ENCODE peak calls at places on chromosomes 6 and 20, in six cellular contexts. One of them, this sample, is unnamed.
A peak's percentile ranks its signal among the peaks of the same experiment; 100 is the strongest.

GRCh38 chr20:54132612-54133433 is 41.0 kb downstream of the CYP24A1 start:
- DNase-seq in cardiac muscle cell: peak; percentile 42
- DNase-seq in psoas muscle: no peak
- DNase-seq in lung: peak; percentile 52
- DNase-seq in endothelial cell: no peak
- DNase-seq in sigmoid colon: peak; percentile 72
- DNase-seq in this sample: peak; percentile 92

GRCh38 chr20:34240121-34240520 is 1.1 kb upstream of the ASIP start:
- DNase-seq in cardiac muscle cell: no peak
- DNase-seq in psoas muscle: no peak
- DNase-seq in lung: no peak
- DNase-seq in endothelial cell: no peak
- DNase-seq in sigmoid colon: no peak
- DNase-seq in this sample: no peak

GRCh38 chr6:124772733-124773319 is 189.4 kb upstream of the RNF217 start:
- DNase-seq in cardiac muscle cell: peak; percentile 15
- DNase-seq in psoas muscle: no peak
- DNase-seq in lung: no peak
- DNase-seq in endothelial cell: no peak
- DNase-seq in sigmoid colon: no peak
- DNase-seq in this sample: no peak

GRCh38 chr6:27650620-27651370 is 177.9 kb upstream of the ZNF184 start:
- DNase-seq in cardiac muscle cell: peak; percentile 74
- DNase-seq in psoas muscle: no peak
- DNase-seq in lung: no peak
- DNase-seq in endothelial cell: peak; percentile 78
- DNase-seq in sigmoid colon: no peak
- DNase-seq in this sample: peak; percentile 83

GRCh38 chr6:168186438-168186837 is 107.4 kb upstream of the FRMD1 start:
- DNase-seq in cardiac muscle cell: no peak
- DNase-seq in psoas muscle: no peak
- DNase-seq in lung: no peak
- DNase-seq in endothelial cell: no peak
- DNase-seq in sigmoid colon: peak; percentile 40
- DNase-seq in this sample: no peak

GRCh38 chr20:43384321-43384940 is 73.3 kb upstream of the SRSF6 start:
- DNase-seq in cardiac muscle cell: no peak
- DNase-seq in psoas muscle: no peak
- DNase-seq in lung: no peak
- DNase-seq in endothelial cell: no peak
- DNase-seq in sigmoid colon: no peak
- DNase-seq in this sample: no peak

GRCh38 chr6:5941188-5941587 is 65.5 kb downstream of the NRN1 start:
- DNase-seq in cardiac muscle cell: no peak
- DNase-seq in psoas muscle: no peak
- DNase-seq in lung: no peak
- DNase-seq in endothelial cell: no peak
- DNase-seq in sigmoid colon: no peak
- DNase-seq in this sample: no peak

GRCh38 chr6:28794175-28795002 is 129.4 kb downstream of the TRIM27 start:
- DNase-seq in cardiac muscle cell: peak; percentile 72
- DNase-seq in psoas muscle: no peak
- DNase-seq in lung: no peak
- DNase-seq in endothelial cell: no peak
- DNase-seq in sigmoid colon: no peak
- DNase-seq in this sample: no peak

GRCh38 chr20:237479-237878 is 10.4 kb downstream of the DEFB129 start:
- DNase-seq in cardiac muscle cell: no peak
- DNase-seq in psoas muscle: no peak
- DNase-seq in lung: peak; percentile 42
- DNase-seq in endothelial cell: no peak
- DNase-seq in sigmoid colon: no peak
- DNase-seq in this sample: no peak

GRCh38 chr20:3894796-3895195 is 5.6 kb downstream of the PANK2 start:
- DNase-seq in cardiac muscle cell: no peak
- DNase-seq in psoas muscle: no peak
- DNase-seq in lung: no peak
- DNase-seq in endothelial cell: no peak
- DNase-seq in sigmoid colon: no peak
- DNase-seq in this sample: no peak

GRCh38 chr6:49453221-49453620 is 9.8 kb downstream of the MMUT start:
- DNase-seq in cardiac muscle cell: peak; percentile 3
- DNase-seq in psoas muscle: no peak
- DNase-seq in lung: no peak
- DNase-seq in endothelial cell: no peak
- DNase-seq in sigmoid colon: no peak
- DNase-seq in this sample: no peak
- TF ChIP-seq CTCF in cardiac muscle cell: peak; percentile 29
- TF ChIP-seq CTCF in psoas muscle: peak; percentile 16
- TF ChIP-seq CTCF in lung: no peak
- TF ChIP-seq CTCF in endothelial cell: peak; percentile 75
- TF ChIP-seq CTCF in sigmoid colon: no peak
- TF ChIP-seq CTCF in this sample: no peak

DNA sequence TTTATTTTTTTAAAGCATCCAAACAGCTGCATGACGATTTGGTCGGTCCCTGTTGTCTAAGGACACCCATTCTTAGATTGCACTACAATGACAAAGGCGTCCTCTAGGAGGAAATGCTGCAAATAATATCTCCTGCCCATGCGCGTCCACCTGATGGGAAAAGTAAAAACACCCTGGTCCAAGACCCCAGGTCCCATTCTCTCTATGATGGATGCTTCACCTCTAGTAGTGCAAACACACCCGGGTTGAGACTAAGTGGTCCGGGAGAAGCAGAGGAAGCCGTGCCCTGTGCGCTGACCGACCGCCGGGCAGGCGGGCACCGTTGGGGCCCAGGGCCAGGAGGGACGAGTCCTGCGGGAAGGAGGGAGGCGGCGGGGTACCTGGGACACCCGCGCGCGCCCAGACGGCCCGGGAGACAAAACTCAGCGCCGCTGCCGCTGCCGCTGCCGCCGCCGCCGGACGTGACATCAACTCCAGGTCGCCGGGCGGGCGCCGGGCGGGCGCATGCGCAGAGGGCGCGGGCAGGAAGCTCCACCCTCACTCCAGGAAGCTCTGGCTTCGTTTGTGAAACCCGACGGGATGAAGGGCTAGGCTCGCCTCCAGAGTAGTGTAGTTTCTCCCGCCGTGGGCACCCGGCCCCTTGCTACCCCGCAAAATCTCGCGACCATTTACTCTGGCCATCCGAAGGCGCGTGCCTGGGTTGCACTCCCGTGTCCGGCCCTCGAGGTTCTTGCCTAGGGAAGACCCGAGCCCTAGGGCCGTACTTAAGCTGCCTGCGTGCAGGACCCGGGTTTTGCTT is at the start of gene TBC1D7:
- DNase-seq in cardiac muscle cell: peak; percentile 92
- DNase-seq in psoas muscle: peak; percentile 97
- DNase-seq in lung: peak; percentile 93
- DNase-seq in endothelial cell: peak; percentile 94
- DNase-seq in sigmoid colon: peak; percentile 97
- DNase-seq in this sample: peak; percentile 49
- TF ChIP-seq CTCF in cardiac muscle cell: peak; percentile 18
- TF ChIP-seq CTCF in psoas muscle: peak; percentile 20
- TF ChIP-seq CTCF in lung: no peak
- TF ChIP-seq CTCF in endothelial cell: no peak
- TF ChIP-seq CTCF in sigmoid colon: peak; percentile 25
- TF ChIP-seq CTCF in this sample: no peak

GRCh38 chr20:57716202-57716601 is 6.4 kb upstream of the PMEPA1 start:
- DNase-seq in cardiac muscle cell: no peak
- DNase-seq in psoas muscle: no peak
- DNase-seq in lung: no peak
- DNase-seq in endothelial cell: no peak
- DNase-seq in sigmoid colon: no peak
- DNase-seq in this sample: no peak

GRCh38 chr20:57713951-57714350 is 4.1 kb upstream of the PMEPA1 start:
- DNase-seq in cardiac muscle cell: no peak
- DNase-seq in psoas muscle: no peak
- DNase-seq in lung: no peak
- DNase-seq in endothelial cell: no peak
- DNase-seq in sigmoid colon: no peak
- DNase-seq in this sample: no peak

GRCh38 chr20:57715268-57715904 is 5.6 kb upstream of the PMEPA1 start:
- DNase-seq in cardiac muscle cell: no peak
- DNase-seq in psoas muscle: no peak
- DNase-seq in lung: no peak
- DNase-seq in endothelial cell: no peak
- DNase-seq in sigmoid colon: no peak
- DNase-seq in this sample: no peak

GRCh38 chr20:57713505-57713903 is 3.7 kb upstream of the PMEPA1 start:
- DNase-seq in cardiac muscle cell: no peak
- DNase-seq in psoas muscle: peak; percentile 75
- DNase-seq in lung: no peak
- DNase-seq in endothelial cell: no peak
- DNase-seq in sigmoid colon: no peak
- DNase-seq in this sample: no peak

GRCh38 chr20:57714409-57715267 is 4.8 kb upstream of the PMEPA1 start:
- DNase-seq in cardiac muscle cell: no peak
- DNase-seq in psoas muscle: no peak
- DNase-seq in lung: no peak
- DNase-seq in endothelial cell: no peak
- DNase-seq in sigmoid colon: no peak
- DNase-seq in this sample: no peak
- TF ChIP-seq CTCF in cardiac muscle cell: no peak
- TF ChIP-seq CTCF in psoas muscle: no peak
- TF ChIP-seq CTCF in lung: no peak
- TF ChIP-seq CTCF in endothelial cell: no peak
- TF ChIP-seq CTCF in sigmoid colon: no peak
- TF ChIP-seq CTCF in this sample: no peak

GRCh38 chr6:158708239-158708638 is 58.4 kb downstream of the SYTL3 start:
- DNase-seq in cardiac muscle cell: peak; percentile 56
- DNase-seq in psoas muscle: no peak
- DNase-seq in lung: no peak
- DNase-seq in endothelial cell: no peak
- DNase-seq in sigmoid colon: peak; percentile 76
- DNase-seq in this sample: no peak
- TF ChIP-seq CTCF in cardiac muscle cell: peak; percentile 24
- TF ChIP-seq CTCF in psoas muscle: no peak
- TF ChIP-seq CTCF in lung: no peak
- TF ChIP-seq CTCF in endothelial cell: no peak
- TF ChIP-seq CTCF in sigmoid colon: no peak
- TF ChIP-seq CTCF in this sample: no peak

DNA sequence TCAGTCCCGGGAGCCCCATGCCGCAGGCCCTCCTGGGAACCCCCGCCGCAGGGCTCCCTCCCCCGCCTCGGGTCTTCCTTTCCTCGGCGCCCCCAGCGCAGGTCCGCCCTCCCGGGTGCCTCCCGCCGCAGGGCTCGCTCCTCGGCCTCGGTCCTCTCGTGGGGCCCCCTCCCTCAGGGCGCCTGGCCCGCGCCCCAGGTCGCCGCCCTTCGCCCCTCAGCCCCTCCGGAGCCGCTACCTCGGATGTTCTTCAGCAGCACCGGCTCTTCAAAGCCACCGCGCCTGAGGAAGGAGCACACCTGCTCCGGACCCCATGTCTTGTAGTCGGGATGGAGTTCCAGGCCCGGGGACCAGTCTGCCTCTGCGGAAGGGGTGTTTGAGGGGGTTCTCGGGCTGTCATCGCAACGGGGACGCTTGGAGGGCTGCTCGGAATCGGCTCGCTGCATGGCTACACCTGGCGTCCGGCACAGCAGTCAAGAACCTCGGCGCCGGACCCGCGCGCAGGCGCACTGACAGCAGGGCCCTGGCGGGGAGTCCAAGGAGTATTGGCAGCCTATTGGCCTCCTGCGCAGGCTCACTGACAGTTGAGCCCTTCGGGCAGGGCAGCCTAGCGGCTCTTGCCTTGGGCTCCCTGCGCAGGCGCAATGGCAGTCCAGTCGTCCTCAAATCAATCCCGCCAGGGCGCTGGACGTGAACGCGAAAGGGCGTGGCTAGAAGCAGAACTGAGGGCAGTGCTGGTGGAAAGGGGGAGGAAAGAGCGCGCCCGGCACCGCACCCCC is at the start of gene SAMHD1:
- DNase-seq in cardiac muscle cell: peak; percentile 98
- DNase-seq in psoas muscle: peak; percentile 99
- DNase-seq in lung: peak; percentile 97
- DNase-seq in endothelial cell: peak; percentile 94
- DNase-seq in sigmoid colon: peak; percentile 99
- DNase-seq in this sample: peak; percentile 81
- TF ChIP-seq CTCF in cardiac muscle cell: no peak
- TF ChIP-seq CTCF in psoas muscle: no peak
- TF ChIP-seq CTCF in lung: no peak
- TF ChIP-seq CTCF in endothelial cell: no peak
- TF ChIP-seq CTCF in sigmoid colon: no peak
- TF ChIP-seq CTCF in this sample: no peak

DNA sequence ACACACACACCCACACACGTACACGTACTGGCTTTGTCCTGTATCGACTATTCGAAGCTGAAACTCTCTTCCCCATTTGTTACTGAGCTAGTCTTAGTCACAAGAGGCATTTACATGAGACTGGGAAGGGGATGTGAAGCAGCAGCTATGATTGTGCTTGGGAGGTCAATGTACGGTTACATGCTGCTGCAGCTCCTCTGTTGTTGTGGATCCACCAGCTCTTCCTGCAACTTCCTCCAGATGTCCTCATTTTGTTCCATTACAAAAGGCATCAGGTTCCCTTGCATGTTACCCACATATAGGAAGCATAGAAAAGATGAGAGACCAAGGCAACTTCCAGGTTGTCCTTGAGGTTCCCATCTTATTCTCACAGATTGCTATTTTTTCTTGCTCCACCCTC is 612.4 kb upstream of the IMPG1 start:
- DNase-seq in cardiac muscle cell: peak; percentile 23
- DNase-seq in psoas muscle: no peak
- DNase-seq in lung: no peak
- DNase-seq in endothelial cell: no peak
- DNase-seq in sigmoid colon: no peak
- DNase-seq in this sample: no peak
- TF ChIP-seq CTCF in cardiac muscle cell: peak; percentile 11
- TF ChIP-seq CTCF in psoas muscle: no peak
- TF ChIP-seq CTCF in lung: no peak
- TF ChIP-seq CTCF in endothelial cell: no peak
- TF ChIP-seq CTCF in sigmoid colon: no peak
- TF ChIP-seq CTCF in this sample: peak; percentile 41

DNA sequence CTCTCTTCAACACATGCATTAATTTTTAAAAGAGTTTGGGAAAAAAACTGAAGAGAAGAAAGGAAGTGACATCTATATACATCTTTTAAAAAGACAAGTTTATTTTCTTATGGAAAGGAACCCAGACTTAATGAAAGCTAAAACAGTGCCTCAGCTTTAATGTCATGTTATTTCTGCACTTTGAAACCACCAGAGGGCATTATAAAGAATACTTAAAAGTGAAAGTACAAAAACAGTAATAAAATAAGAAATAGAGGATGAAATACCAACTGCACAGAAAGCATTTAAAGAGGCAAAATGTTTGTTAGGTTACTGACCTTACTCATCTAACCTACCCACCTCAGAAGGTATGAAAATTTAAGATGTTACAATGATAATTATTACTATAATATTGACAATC is 98.8 kb downstream of the HUS1B start:
- DNase-seq in cardiac muscle cell: no peak
- DNase-seq in psoas muscle: no peak
- DNase-seq in lung: no peak
- DNase-seq in endothelial cell: no peak
- DNase-seq in sigmoid colon: no peak
- DNase-seq in this sample: no peak
- TF ChIP-seq CTCF in cardiac muscle cell: peak; percentile 31
- TF ChIP-seq CTCF in psoas muscle: no peak
- TF ChIP-seq CTCF in lung: no peak
- TF ChIP-seq CTCF in endothelial cell: no peak
- TF ChIP-seq CTCF in sigmoid colon: no peak
- TF ChIP-seq CTCF in this sample: no peak